ENCODE peak calls at places on chromosomes 6 and 20, in five cellular contexts. Y is HCT116, E is esophagus squamous epithelium, B is heart left ventricle, X is suprapubic skin. A is an unnamed sample.
A peak's percentile ranks its signal among the peaks of the same experiment; 100 is the strongest.

GRCh38 chr6:45737331-45738056 is 278.2 kb downstream of the CLIC5 start:
- DNase-seq in X (no peak), B (no peak), Y (no peak), E (no peak), A (no peak)

GRCh38 chr6:139161169-139161568 is 26.3 kb downstream of the HECA start:
- DNase-seq in E (no peak), Y (peak; percentile 33), B (no peak), X (no peak), A (no peak)

GRCh38 chr20:46012926-46013825 is 4.5 kb downstream of the MMP9 start:
- DNase-seq in E (no peak), Y (no peak), X (no peak), B (no peak), A (no peak)

GRCh38 chr6:84618836-84619235 is 145.6 kb downstream of the TBX18 start:
- DNase-seq in X (no peak), E (no peak), B (no peak), Y (no peak), A (no peak)

GRCh38 chr6:97594834-97595233 is 311.8 kb upstream of the MMS22L start:
- DNase-seq in B (peak; percentile 12), Y (no peak), E (no peak), X (no peak), A (no peak)

GRCh38 chr6:118804091-118804490 is 89.9 kb upstream of the ASF1A start:
- DNase-seq in Y (no peak), X (no peak), E (no peak), B (no peak), A (no peak)

GRCh38 chr6:22081709-22082108 is 215.1 kb downstream of the PRL start:
- DNase-seq in E (no peak), Y (no peak), B (no peak), X (no peak), A (no peak)

GRCh38 chr20:48649868-48650267 is 177.9 kb downstream of the PREX1 start:
- DNase-seq in X (no peak), B (no peak), E (no peak), Y (no peak), A (no peak)

GRCh38 chr6:134173936-134174789 is 121.7 kb upstream of the SLC2A12 start:
- DNase-seq in X (peak; percentile 88), B (peak; percentile 83), Y (peak; percentile 76), E (no peak), A (peak; percentile 91)

GRCh38 chr6:35294308-35294945 is 3.2 kb upstream of the DEF6 start:
- DNase-seq in Y (peak; percentile 23), E (no peak), X (no peak), B (no peak), A (no peak)

GRCh38 chr20:36866681-36867485 is 9.1 kb upstream of the TLDC2 start:
- DNase-seq in Y (no peak), X (no peak), B (no peak), E (no peak), A (no peak)

GRCh38 chr6:21871831-21872230 is 278.3 kb downstream of the SOX4 start:
- DNase-seq in B (no peak), X (no peak), Y (no peak), E (no peak), A (no peak)

DNA sequence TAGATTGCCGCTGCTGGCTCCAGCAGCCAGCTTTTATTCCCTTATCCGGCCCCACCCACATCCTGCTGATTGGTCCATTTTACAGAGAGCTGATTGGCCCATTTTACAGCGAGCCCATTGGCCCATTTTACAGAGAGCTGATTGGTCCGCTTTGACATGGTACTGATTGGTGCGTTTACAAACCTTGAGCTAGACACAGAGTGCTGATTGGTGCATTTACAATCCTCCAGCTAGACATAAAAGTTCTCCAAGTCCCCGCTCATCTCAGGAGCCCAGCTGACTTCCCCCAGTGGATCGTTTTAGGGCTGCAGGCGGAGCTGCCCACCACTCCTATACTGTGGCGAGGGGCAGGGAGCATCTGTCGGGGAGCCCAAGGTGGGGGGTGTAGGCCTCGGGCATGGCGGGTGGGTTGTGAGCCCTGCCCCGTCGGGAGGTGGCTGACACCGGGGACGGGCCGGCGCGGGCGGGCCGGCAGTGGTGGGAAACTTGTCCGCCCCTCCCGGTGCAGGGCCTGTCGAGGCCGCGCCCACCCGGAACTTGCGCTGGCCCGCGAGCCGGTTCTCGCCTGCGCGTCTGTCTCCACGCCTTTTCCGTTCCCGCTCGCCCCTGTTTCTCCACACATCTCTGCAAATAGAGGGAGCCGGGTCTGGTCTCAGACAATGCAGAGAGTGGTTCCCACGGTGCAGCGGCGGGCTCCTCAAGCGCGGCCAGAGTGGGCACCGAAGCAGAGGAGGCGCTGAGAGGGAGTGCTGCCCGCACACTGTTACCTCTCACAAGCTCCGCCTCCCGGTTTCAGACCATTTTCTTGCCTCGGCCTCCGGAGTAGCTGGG is 86.1 kb upstream of the STMND1 start:
- DNase-seq in B (peak; percentile 47), E (no peak), X (peak; percentile 84), Y (no peak), A (no peak)
- TF ChIP-seq CTCF in B (no peak), E (no peak), X (no peak), Y (no peak), A (no peak)

DNA sequence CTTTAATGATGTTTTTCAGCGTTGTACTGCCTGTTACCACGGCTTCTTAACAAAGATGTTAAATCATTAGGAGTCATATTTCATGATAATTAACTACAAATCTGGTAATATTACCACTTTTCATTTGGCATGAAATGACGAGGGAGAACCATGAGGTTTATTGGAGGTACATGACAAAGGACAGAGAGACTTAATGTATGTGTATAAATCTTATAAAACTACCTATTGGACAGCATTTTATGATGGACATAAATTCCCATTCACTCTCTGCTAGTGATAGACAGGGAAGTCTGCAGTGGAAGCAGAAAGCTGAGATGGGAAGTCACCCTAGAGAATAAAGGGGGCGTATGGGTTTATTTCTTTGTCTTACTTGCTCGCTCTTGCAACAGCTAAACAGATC is 949.9 kb upstream of the FLRT3 start:
- DNase-seq in X (no peak), E (no peak), B (no peak), Y (no peak), A (no peak)
- H3K4me3 ChIP-seq in X (no peak overlapping the region), E (no peak overlapping the region), B (no peak overlapping the region), Y (no peak overlapping the region), A (no peak overlapping the region)

GRCh38 chr6:27772261-27773001 is 139.8 kb downstream of the OR2B2 start:
- DNase-seq in B (peak; percentile 91), E (peak; percentile 38), X (peak; percentile 93), Y (peak; percentile 78), A (peak; percentile 72)
- TF ChIP-seq POLR2A in B (no peak), E (no peak), X (no peak), Y (no peak), A (no peak)

DNA sequence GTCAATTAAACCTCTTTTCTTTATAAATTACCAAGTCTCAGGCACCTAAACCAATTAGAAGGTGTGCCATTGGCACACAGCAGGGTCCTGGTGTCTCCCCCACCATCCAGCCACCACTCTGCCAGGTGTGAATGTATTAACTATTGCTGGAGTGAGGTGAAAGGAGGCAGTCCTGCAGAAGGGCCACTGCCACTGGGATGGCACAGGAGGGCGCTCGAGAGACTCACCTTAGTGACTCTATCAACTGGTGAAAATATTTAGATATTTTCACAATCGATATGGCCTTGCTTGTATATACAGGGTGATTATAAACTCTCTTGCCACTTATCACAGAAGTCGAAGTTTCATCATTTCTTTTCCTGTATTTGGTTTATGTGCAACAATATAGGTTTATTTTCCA is 145.6 kb upstream of the ESR1 start:
- DNase-seq in E (no peak), B (no peak), X (no peak), Y (peak; percentile 10), A (no peak)
- TF ChIP-seq CTCF in E (no peak), B (no peak), X (no peak), Y (peak; percentile 45), A (no peak)

A was measured in lower leg skin.